ENCODE peak calls at places on chromosomes 11 and 22, in ten cellular contexts. B is activated CD4-positive, alpha-beta T cell treated with anti-CD3 and anti-CD28 coated beads for 24 hours; I is LHCN-M2; G is ovary; X is CD4-positive, CD25-positive, alpha-beta regulatory T cell; L is substantia nigra; M is ACHN; U is neuronal stem cell; Q is effector memory CD4-positive, alpha-beta T cell; N is GM12891. H is an unnamed sample.

GRCh38 chr11:65425971-65426838 is 3.6 kb downstream of the NEAT1 start:
- DNase-seq in B (no peak), I (peak; percentile 82), G (peak; percentile 12), X (peak; percentile 83), L (no peak), M (peak; percentile 42), U (no peak), Q (no peak), N (no peak), H (peak; percentile 52)

GRCh38 chr11:12853652-12854296 is 155.3 kb upstream of the RASSF10 start:
- DNase-seq in B (no peak), I (peak; percentile 83), G (no peak), X (no peak), L (no peak), M (peak; percentile 32), U (no peak), Q (no peak), N (no peak), H (no peak)

GRCh38 chr22:23856721-23857605 is 712 bp upstream of the SLC2A11 start:
- DNase-seq in B (no peak), I (peak; percentile 33), G (peak; percentile 62), X (no peak), L (peak; percentile 69), M (peak; percentile 74), U (peak; percentile 49), Q (peak; percentile 16), N (peak; percentile 65), H (peak; percentile 94)

GRCh38 chr11:26891501-26891900 is 102.4 kb upstream of the FIBIN start:
- DNase-seq in B (no peak), I (no peak), G (no peak), X (no peak), L (no peak), M (no peak), U (no peak), Q (no peak), N (no peak), H (no peak)

GRCh38 chr11:36015806-36016205 is 71.9 kb downstream of the LDLRAD3 start:
- DNase-seq in B (no peak), I (no peak), G (peak; percentile 84), X (no peak), L (peak; percentile 46), M (no peak), U (no peak), Q (no peak), N (no peak), H (no peak)

GRCh38 chr11:64874841-64875240 is 3.6 kb downstream of the EHD1 start:
- DNase-seq in B (no peak), I (no peak), G (no peak), X (no peak), L (peak; percentile 35), M (no peak), U (no peak), Q (no peak), N (no peak), H (no peak)

GRCh38 chr22:50525991-50526848 is 822 bp upstream of the SCO2 start:
- DNase-seq in B (peak; percentile 83), I (peak; percentile 67), G (peak; percentile 85), X (peak; percentile 83), L (peak; percentile 68), M (peak; percentile 62), U (peak; percentile 75), Q (peak; percentile 81), N (peak; percentile 84), H (peak; percentile 95)

GRCh38 chr11:10379871-10380568 is 75.0 kb upstream of the AMPD3 start:
- DNase-seq in B (no peak), I (no peak), G (no peak), X (no peak), L (no peak), M (no peak), U (no peak), Q (no peak), N (no peak), H (peak; percentile 51)

GRCh38 chr22:42670921-42671709 is 21.9 kb upstream of the CYB5R3 start:
- DNase-seq in B (no peak), I (no peak), G (no peak), X (no peak), L (no peak), M (no peak), U (no peak), Q (no peak), N (no peak), H (peak; percentile 71)

GRCh38 chr11:94602430-94603372 is 35.5 kb downstream of the PIWIL4 start:
- DNase-seq in B (no peak), I (peak; percentile 56), G (peak; percentile 60), X (no peak), L (peak; percentile 68), M (peak; percentile 82), U (peak; percentile 23), Q (peak; percentile 5), N (peak; percentile 19), H (peak; percentile 91)

H was measured in trophoblast cell.